ENCODE peak calls at places on chromosome 7, in eight cellular contexts. A is SK-MEL-5; P is M059J; K is activated CD4-positive, alpha-beta T cell treated with anti-CD3 and anti-CD28 coated beads, Interleukin-2, amount 50 U/mL, for 1 hour; Z is B cell; L is CD14-positive monocyte; V is stimulated activated CD8-positive, alpha-beta memory T cell treated with anti-CD3 and anti-CD28 coated beads, Interleukin-4, amount 100 ng/mL, for 24 hours; B is CD4-positive, alpha-beta T cell. M is an unnamed sample.

GRCh38 chr7:140653319-140654108 is 12.9 kb upstream of the DENND2A start:
- DNase-seq in A (peak), P (peak), K (no peak), Z (no peak), L (peak), V (no peak), B (no peak), M (peak)

GRCh38 chr7:150324366-150324961 is 1.1 kb upstream of the ACTR3C start:
- DNase-seq in A (no peak), P (no peak), K (no peak), Z (no peak), L (no peak), V (no peak), B (no peak), M (no peak)

GRCh38 chr7:108135446-108136190 is 5.5 kb upstream of the LAMB4 start:
- DNase-seq in A (no peak), P (no peak), K (no peak), Z (peak), L (no peak), V (no peak), B (no peak), M (no peak)

GRCh38 chr7:28102778-28103177 is 77.8 kb downstream of the JAZF1 start:
- DNase-seq in A (peak), P (peak), K (no peak), Z (no peak), L (peak), V (no peak), B (no peak), M (no peak)

GRCh38 chr7:20508109-20508508 is 107.4 kb upstream of the ABCB5 start:
- DNase-seq in A (peak), P (peak), K (no peak), Z (no peak), L (peak), V (no peak), B (no peak), M (no peak)

GRCh38 chr7:97003262-97004236 is 1.8 kb upstream of the DLX6 start:
- DNase-seq in A (no peak), P (no peak), K (no peak), Z (no peak), L (no peak), V (no peak), B (no peak), M (no peak)

GRCh38 chr7:131365876-131366275 is 38.2 kb downstream of the MKLN1 start:
- DNase-seq in A (no peak), P (no peak), K (no peak), Z (no peak), L (no peak), V (no peak), B (no peak), M (no peak)

GRCh38 chr7:136163333-136163732 is 186.2 kb upstream of the MTPN start:
- DNase-seq in A (no peak), P (no peak), K (no peak), Z (no peak), L (no peak), V (no peak), B (no peak), M (no peak)

GRCh38 chr7:134605978-134606923 is 40.4 kb upstream of the BPGM start:
- DNase-seq in A (peak), P (peak), K (peak), Z (peak), L (no peak), V (peak), B (peak), M (no peak)

GRCh38 chr7:36208997-36209813 is 56.2 kb downstream of the EEPD1 start:
- DNase-seq in A (peak), P (peak), K (peak), Z (no peak), L (no peak), V (no peak), B (peak), M (no peak)

GRCh38 chr7:16422917-16423316 is 1.6 kb upstream of the CRPPA start:
- DNase-seq in A (no peak), P (no peak), K (no peak), Z (no peak), L (no peak), V (no peak), B (no peak), M (no peak)

GRCh38 chr7:157853076-157853788 is 516.4 kb downstream of the DNAJB6 start:
- DNase-seq in A (no peak), P (no peak), K (no peak), Z (no peak), L (no peak), V (no peak), B (no peak), M (no peak)

GRCh38 chr7:35753761-35754603 is 46.9 kb upstream of the SEPTIN7 start:
- DNase-seq in A (peak), P (no peak), K (no peak), Z (no peak), L (no peak), V (no peak), B (no peak), M (no peak)

GRCh38 chr7:142357953-142358520 is 100.2 kb upstream of the PRSS58 start:
- DNase-seq in A (peak), P (peak), K (no peak), Z (no peak), L (no peak), V (no peak), B (no peak), M (no peak)

GRCh38 chr7:130421685-130422084 is 19.1 kb downstream of the CEP41 start:
- DNase-seq in A (peak), P (no peak), K (no peak), Z (no peak), L (no peak), V (no peak), B (no peak), M (no peak)

GRCh38 chr7:74372511-74373111 is 81.1 kb upstream of the GTF2IRD1 start:
- DNase-seq in A (no peak), P (no peak), K (no peak), Z (no peak), L (no peak), V (no peak), B (no peak), M (no peak)

GRCh38 chr7:11329626-11330025 is 356.0 kb downstream of the PHF14 start:
- DNase-seq in A (no peak), P (no peak), K (no peak), Z (no peak), L (no peak), V (no peak), B (no peak), M (no peak)

GRCh38 chr7:25989140-25989705 is 162.8 kb upstream of the NFE2L3 start:
- DNase-seq in A (no peak), P (no peak), K (no peak), Z (no peak), L (no peak), V (no peak), B (no peak), M (no peak)

GRCh38 chr7:18684899-18685298 is 189.3 kb downstream of the HDAC9 start:
- DNase-seq in A (no peak), P (peak), K (no peak), Z (no peak), L (no peak), V (no peak), B (no peak), M (no peak)

GRCh38 chr7:112986256-112987031 is 100.2 kb downstream of the GPR85 start:
- DNase-seq in A (peak), P (peak), K (no peak), Z (no peak), L (no peak), V (no peak), B (no peak), M (no peak)

GRCh38 chr7:166370-167060 is 25.9 kb upstream of the FAM20C start:
- DNase-seq in A (no peak), P (no peak), K (no peak), Z (no peak), L (no peak), V (no peak), B (no peak), M (no peak)

GRCh38 chr7:101172854-101173751 is 7.0 kb downstream of the NAT16 start:
- DNase-seq in A (no peak), P (peak), K (no peak), Z (peak), L (no peak), V (no peak), B (no peak), M (no peak)

GRCh38 chr7:29282819-29283414 is 88.3 kb downstream of the CHN2 start:
- DNase-seq in A (no peak), P (no peak), K (no peak), Z (no peak), L (no peak), V (no peak), B (no peak), M (no peak)

GRCh38 chr7:1713502-1714484 is 43.7 kb downstream of the ELFN1 start:
- DNase-seq in A (no peak), P (no peak), K (no peak), Z (no peak), L (no peak), V (no peak), B (no peak), M (peak)

GRCh38 chr7:106480161-106480579 is 180.8 kb downstream of the CCDC71L start:
- DNase-seq in A (no peak), P (peak), K (no peak), Z (no peak), L (no peak), V (no peak), B (no peak), M (no peak)

GRCh38 chr7:55476852-55477780 is 95.2 kb downstream of the VOPP1 start:
- DNase-seq in A (no peak), P (no peak), K (no peak), Z (no peak), L (no peak), V (no peak), B (no peak), M (no peak)

GRCh38 chr7:84144480-84144879 is 50.1 kb downstream of the SEMA3A start:
- DNase-seq in A (peak), P (no peak), K (no peak), Z (no peak), L (no peak), V (no peak), B (no peak), M (no peak)

GRCh38 chr7:78953726-78954363 is 499.6 kb downstream of the MAGI2 start:
- DNase-seq in A (no peak), P (peak), K (no peak), Z (no peak), L (no peak), V (no peak), B (no peak), M (no peak)

GRCh38 chr7:24981544-24981951 is 1.6 kb upstream of the OSBPL3 start:
- DNase-seq in A (no peak), P (peak), K (peak), Z (no peak), L (no peak), V (peak), B (peak), M (no peak)

GRCh38 chr7:964401-965231 is 10.1 kb upstream of the ADAP1 start:
- DNase-seq in A (peak), P (peak), K (no peak), Z (no peak), L (peak), V (no peak), B (peak), M (no peak)

GRCh38 chr7:116342125-116342524 is 131.8 kb downstream of the TES start:
- DNase-seq in A (no peak), P (no peak), K (no peak), Z (no peak), L (no peak), V (no peak), B (no peak), M (no peak)

GRCh38 chr7:16905300-16906044 is 23.7 kb upstream of the AGR3 start:
- DNase-seq in A (no peak), P (peak), K (no peak), Z (no peak), L (no peak), V (no peak), B (no peak), M (no peak)